ENCODE peak calls at places on chromosomes 16 and 17, in eight cellular contexts. F, R, T, V, D, A, K and W are unnamed samples.

GRCh38 chr17:29154516-29155234 is 25.5 kb downstream of the MYO18A start:
- DNase-seq in F (peak; percentile 56), R (no peak), T (no peak), V (no peak), D (no peak), A (no peak), K (no peak), W (peak; percentile 49)

GRCh38 chr17:60720763-60721531 is 43.3 kb downstream of the BCAS3 start:
- DNase-seq in F (no peak), R (peak; percentile 81), T (no peak), V (no peak), D (peak; percentile 51), A (no peak), K (no peak), W (no peak)

GRCh38 chr17:61065263-61065773 is 334.3 kb upstream of the TBX2 start:
- DNase-seq in F (no peak), R (no peak), T (peak; percentile 37), V (no peak), D (peak; percentile 22), A (no peak), K (no peak), W (no peak)

GRCh38 chr17:65099941-65100315 is 37.2 kb upstream of the RGS9 start:
- DNase-seq in F (peak; percentile 48), R (no peak), T (no peak), V (peak; percentile 27), D (peak; percentile 44), A (peak; percentile 71), K (no peak), W (peak; percentile 45)

GRCh38 chr17:1957037-1957436 is 68.1 kb downstream of the RTN4RL1 start:
- DNase-seq in F (no peak), R (no peak), T (no peak), V (no peak), D (no peak), A (no peak), K (no peak), W (no peak)

GRCh38 chr17:5730373-5730772 is 146.1 kb upstream of the NLRP1 start:
- DNase-seq in F (no peak), R (no peak), T (no peak), V (no peak), D (no peak), A (no peak), K (no peak), W (no peak)

GRCh38 chr16:64459821-64460220 is 662.0 kb downstream of the CDH11 start:
- DNase-seq in F (no peak), R (no peak), T (no peak), V (no peak), D (no peak), A (no peak), K (no peak), W (peak; percentile 25)

GRCh38 chr16:52578007-52578828 is 31.3 kb upstream of the TOX3 start:
- DNase-seq in F (no peak), R (no peak), T (no peak), V (no peak), D (no peak), A (no peak), K (no peak), W (peak; percentile 50)

GRCh38 chr17:78138204-78139060 is 7.8 kb upstream of the C17orf99 start:
- DNase-seq in F (no peak), R (no peak), T (no peak), V (no peak), D (no peak), A (no peak), K (no peak), W (no peak)

GRCh38 chr17:30241051-30241450 is 5.6 kb upstream of the SLC6A4 start:
- DNase-seq in F (no peak), R (no peak), T (no peak), V (no peak), D (no peak), A (no peak), K (no peak), W (no peak)

GRCh38 chr16:57807968-57808528 is 5.8 kb upstream of the KIFC3 start:
- DNase-seq in F (peak; percentile 82), R (peak; percentile 94), T (peak; percentile 96), V (peak; percentile 48), D (no peak), A (no peak), K (peak; percentile 97), W (peak; percentile 92)

GRCh38 chr16:67481561-67482259 is 753 bp upstream of the ATP6V0D1 start:
- DNase-seq in F (peak; percentile 48), R (no peak), T (no peak), V (peak; percentile 24), D (no peak), A (no peak), K (no peak), W (peak; percentile 56)

GRCh38 chr17:46056800-46057304 is 57.8 kb downstream of the STH start:
- DNase-seq in F (no peak), R (no peak), T (peak; percentile 74), V (no peak), D (peak; percentile 49), A (no peak), K (peak; percentile 46), W (no peak)

GRCh38 chr16:17277981-17278381 is 192.8 kb downstream of the XYLT1 start:
- DNase-seq in F (no peak), R (no peak), T (no peak), V (no peak), D (no peak), A (peak; percentile 25), K (no peak), W (peak; percentile 61)

GRCh38 chr16:87765473-87765775 is 362 bp downstream of the KLHDC4 start:
- DNase-seq in F (no peak), R (no peak), T (no peak), V (peak; percentile 54), D (no peak), A (no peak), K (no peak), W (no peak)

GRCh38 chr17:31401456-31402254 is 10.2 kb downstream of the RAB11FIP4 start:
- DNase-seq in F (no peak), R (no peak), T (no peak), V (no peak), D (no peak), A (no peak), K (no peak), W (no peak)

GRCh38 chr16:85082553-85083050 is 29.7 kb downstream of the CIBAR2 start:
- DNase-seq in F (no peak), R (no peak), T (no peak), V (no peak), D (no peak), A (no peak), K (no peak), W (no peak)

GRCh38 chr17:55416000-55416399 is 5.6 kb downstream of the MMD start:
- DNase-seq in F (no peak), R (no peak), T (no peak), V (no peak), D (no peak), A (no peak), K (no peak), W (no peak)
- TF ChIP-seq CTCF in F (peak; percentile 46), R (peak; percentile 8), T (no peak), V (no peak), D (no peak), A (no peak), K (no peak), W (no peak)

GRCh38 chr17:69250641-69251040 is 22.0 kb upstream of the ABCA10 start:
- DNase-seq in F (no peak), R (no peak), T (no peak), V (no peak), D (no peak), A (no peak), K (no peak), W (no peak)

GRCh38 chr17:69246202-69246601 is 17.6 kb upstream of the ABCA10 start:
- DNase-seq in F (no peak), R (no peak), T (no peak), V (no peak), D (no peak), A (no peak), K (no peak), W (no peak)

GRCh38 chr17:69245617-69246016 is 17.0 kb upstream of the ABCA10 start:
- DNase-seq in F (no peak), R (no peak), T (no peak), V (no peak), D (no peak), A (no peak), K (no peak), W (no peak)

DNA sequence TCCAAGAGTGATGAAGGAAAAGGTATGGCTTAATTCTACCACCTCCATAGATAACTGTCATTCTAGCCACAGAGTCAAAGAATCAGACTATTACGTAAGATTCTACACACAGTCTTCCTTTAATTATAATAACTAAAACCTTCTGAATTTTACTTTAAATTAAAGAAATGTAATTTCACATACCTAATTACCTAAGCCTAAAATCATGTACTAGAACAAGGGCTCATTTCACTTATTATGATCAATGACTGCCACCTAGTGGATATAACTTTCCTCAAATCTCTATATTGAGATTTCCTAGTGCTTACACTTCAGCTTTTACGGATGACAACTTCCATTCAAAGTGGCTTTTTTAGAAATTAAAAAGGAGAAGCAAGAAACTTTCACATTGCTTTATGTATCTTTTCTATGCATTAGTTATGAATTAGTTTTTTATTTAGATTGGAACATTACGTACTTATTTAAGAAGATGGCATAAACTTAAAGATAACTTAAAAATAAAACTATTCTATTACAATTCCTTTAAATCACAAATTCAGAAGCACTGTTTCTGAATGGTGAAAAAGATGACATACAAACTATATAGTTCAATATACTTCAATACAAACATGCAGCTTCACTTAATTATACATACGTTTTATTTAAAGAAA is 18.2 kb upstream of the ABCA10 start:
- DNase-seq in F (no peak), R (no peak), T (no peak), V (no peak), D (peak; percentile 15), A (no peak), K (no peak), W (no peak)
- TF ChIP-seq CTCF in F (peak; percentile 73), R (peak; percentile 63), T (peak; percentile 53), V (peak; percentile 87), D (peak; percentile 44), A (peak; percentile 66), K (peak; percentile 69), W (no peak)

GRCh38 chr16:30417447-30418349 is 10.3 kb downstream of the ZNF771 start:
- DNase-seq in F (peak; percentile 85), R (no peak), T (peak; percentile 65), V (peak; percentile 85), D (peak; percentile 69), A (peak; percentile 84), K (peak; percentile 77), W (peak; percentile 90)
- TF ChIP-seq CTCF in F (peak; percentile 52), R (peak; percentile 24), T (peak; percentile 22), V (no peak), D (no peak), A (no peak), K (peak; percentile 42), W (no peak)

GRCh38 chr17:76388966-76389888 is 4.8 kb downstream of the SPHK1 start:
- DNase-seq in F (no peak), R (no peak), T (no peak), V (no peak), D (no peak), A (no peak), K (no peak), W (peak; percentile 57)
- TF ChIP-seq CTCF in F (no peak), R (peak; percentile 7), T (no peak), V (no peak), D (no peak), A (no peak), K (peak; percentile 31), W (no peak)